ENCODE peak calls at places on chromosome 2, in six cellular contexts. One of them, this sample, is unnamed.

GRCh38 chr2:205077159-205077558 is 531.9 kb downstream of the PARD3B start:
- DNase-seq in mesenchymal stem cell: no peak
- DNase-seq in IMR-90: no peak
- DNase-seq in neuronal stem cell: no peak
- DNase-seq in mesendoderm: no peak
- DNase-seq in H1: no peak
- DNase-seq in this sample: no peak

GRCh38 chr2:180208841-180209240 is 201.7 kb upstream of the CWC22 start:
- DNase-seq in mesenchymal stem cell: no peak
- DNase-seq in IMR-90: peak; percentile 62
- DNase-seq in neuronal stem cell: no peak
- DNase-seq in mesendoderm: peak; percentile 37
- DNase-seq in H1: no peak
- DNase-seq in this sample: no peak

GRCh38 chr2:201890447-201890846 is 84.1 kb downstream of the CDK15 start:
- DNase-seq in mesenchymal stem cell: peak; percentile 50
- DNase-seq in IMR-90: peak; percentile 62
- DNase-seq in neuronal stem cell: no peak
- DNase-seq in mesendoderm: no peak
- DNase-seq in H1: no peak
- DNase-seq in this sample: no peak

GRCh38 chr2:31138037-31138962 is at the start of gene GALNT14:
- DNase-seq in mesenchymal stem cell: peak; percentile 54
- DNase-seq in IMR-90: peak; percentile 7
- DNase-seq in neuronal stem cell: peak; percentile 56
- DNase-seq in mesendoderm: peak; percentile 78
- DNase-seq in H1: peak; percentile 33
- DNase-seq in this sample: peak; percentile 34

GRCh38 chr2:230042195-230042594 is 26.5 kb downstream of the SLC16A14 start:
- DNase-seq in mesenchymal stem cell: no peak
- DNase-seq in IMR-90: no peak
- DNase-seq in neuronal stem cell: no peak
- DNase-seq in mesendoderm: no peak
- DNase-seq in H1: no peak
- DNase-seq in this sample: no peak

GRCh38 chr2:68909793-68910674 is 38.8 kb upstream of the BMP10 start:
- DNase-seq in mesenchymal stem cell: peak; percentile 64
- DNase-seq in IMR-90: peak; percentile 82
- DNase-seq in neuronal stem cell: peak; percentile 65
- DNase-seq in mesendoderm: peak; percentile 84
- DNase-seq in H1: no peak
- DNase-seq in this sample: peak; percentile 87

GRCh38 chr2:57180042-57180567 is 866.5 kb upstream of the VRK2 start:
- DNase-seq in mesenchymal stem cell: peak; percentile 34
- DNase-seq in IMR-90: peak; percentile 8
- DNase-seq in neuronal stem cell: no peak
- DNase-seq in mesendoderm: peak; percentile 21
- DNase-seq in H1: no peak
- DNase-seq in this sample: no peak

GRCh38 chr2:104473568-104473967 is 380.3 kb upstream of the POU3F3 start:
- DNase-seq in mesenchymal stem cell: no peak
- DNase-seq in IMR-90: no peak
- DNase-seq in neuronal stem cell: peak; percentile 31
- DNase-seq in mesendoderm: no peak
- DNase-seq in H1: no peak
- DNase-seq in this sample: no peak

GRCh38 chr2:79887747-79888374 is 375.0 kb downstream of the CTNNA2 start:
- DNase-seq in mesenchymal stem cell: peak; percentile 65
- DNase-seq in IMR-90: peak; percentile 71
- DNase-seq in neuronal stem cell: peak; percentile 62
- DNase-seq in mesendoderm: peak; percentile 69
- DNase-seq in H1: no peak
- DNase-seq in this sample: peak; percentile 73

GRCh38 chr2:1842945-1843344 is 98.6 kb upstream of the PXDN start:
- DNase-seq in mesenchymal stem cell: no peak
- DNase-seq in IMR-90: no peak
- DNase-seq in neuronal stem cell: no peak
- DNase-seq in mesendoderm: no peak
- DNase-seq in H1: no peak
- DNase-seq in this sample: no peak

GRCh38 chr2:121902171-121902591 is 146.7 kb downstream of the TSN start:
- DNase-seq in mesenchymal stem cell: no peak
- DNase-seq in IMR-90: peak; percentile 6
- DNase-seq in neuronal stem cell: no peak
- DNase-seq in mesendoderm: peak; percentile 62
- DNase-seq in H1: no peak
- DNase-seq in this sample: no peak

GRCh38 chr2:238106698-238107524 is 6.8 kb downstream of the ESPNL start:
- DNase-seq in mesenchymal stem cell: no peak
- DNase-seq in IMR-90: no peak
- DNase-seq in neuronal stem cell: no peak
- DNase-seq in mesendoderm: peak; percentile 40
- DNase-seq in H1: no peak
- DNase-seq in this sample: peak; percentile 29

DNA sequence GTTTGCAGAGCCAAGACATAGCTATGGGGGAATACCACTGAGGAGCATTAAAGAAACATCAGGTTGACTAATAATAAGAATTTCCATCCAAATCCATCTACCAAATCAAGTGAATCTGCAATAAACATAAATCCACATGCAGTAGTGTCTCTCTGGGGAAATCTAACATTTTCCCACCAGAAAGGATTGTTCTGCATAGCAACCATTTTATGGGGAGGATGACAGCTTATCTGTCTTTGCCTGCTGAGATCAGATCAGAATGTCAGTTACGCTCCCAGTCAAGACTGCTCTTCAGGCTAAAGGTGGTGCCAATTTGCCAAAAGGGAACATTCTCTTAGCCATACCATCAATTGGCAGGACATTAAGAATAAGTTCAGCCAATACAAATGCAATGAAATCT is 1098.9 kb upstream of the CHAC2 start:
- DNase-seq in mesenchymal stem cell: no peak
- DNase-seq in IMR-90: no peak
- DNase-seq in neuronal stem cell: no peak
- DNase-seq in mesendoderm: peak; percentile 17
- DNase-seq in H1: no peak
- DNase-seq in this sample: no peak
- H2BK120ac ChIP-seq in mesenchymal stem cell: no peak overlapping the region
- H2BK120ac ChIP-seq in IMR-90: no peak overlapping the region
- H2BK120ac ChIP-seq in neuronal stem cell: no peak overlapping the region
- H2BK120ac ChIP-seq in mesendoderm: no peak overlapping the region
- H2BK120ac ChIP-seq in H1: no peak overlapping the region
- H2BK120ac ChIP-seq in this sample: no peak overlapping the region

GRCh38 chr2:86172610-86173009 is 22.7 kb downstream of the IMMT start:
- DNase-seq in mesenchymal stem cell: no peak
- DNase-seq in IMR-90: no peak
- DNase-seq in neuronal stem cell: no peak
- DNase-seq in mesendoderm: peak; percentile 88
- DNase-seq in H1: no peak
- DNase-seq in this sample: no peak

GRCh38 chr2:86174445-86174844 is 20.8 kb downstream of the IMMT start:
- DNase-seq in mesenchymal stem cell: no peak
- DNase-seq in IMR-90: no peak
- DNase-seq in neuronal stem cell: no peak
- DNase-seq in mesendoderm: no peak
- DNase-seq in H1: no peak
- DNase-seq in this sample: no peak

GRCh38 chr2:86175866-86176265 is 19.4 kb downstream of the IMMT start:
- DNase-seq in mesenchymal stem cell: no peak
- DNase-seq in IMR-90: no peak
- DNase-seq in neuronal stem cell: no peak
- DNase-seq in mesendoderm: no peak
- DNase-seq in H1: no peak
- DNase-seq in this sample: no peak

GRCh38 chr2:86176583-86176982 is 18.7 kb downstream of the IMMT start:
- DNase-seq in mesenchymal stem cell: no peak
- DNase-seq in IMR-90: peak; percentile 26
- DNase-seq in neuronal stem cell: no peak
- DNase-seq in mesendoderm: no peak
- DNase-seq in H1: no peak
- DNase-seq in this sample: no peak
- H3K36me3 ChIP-seq in mesenchymal stem cell: peaks cover 21% of the 10 kb centered on the region
- H3K36me3 ChIP-seq in IMR-90: peaks cover 26% of the 10 kb centered on the region
- H3K36me3 ChIP-seq in neuronal stem cell: peaks cover 92% of the 10 kb centered on the region
- H3K36me3 ChIP-seq in mesendoderm: no peaks in the 10 kb centered on the region
- H3K36me3 ChIP-seq in H1: peaks cover 14% of the 10 kb centered on the region
- H3K36me3 ChIP-seq in this sample: peaks cover 8% of the 10 kb centered on the region

DNA sequence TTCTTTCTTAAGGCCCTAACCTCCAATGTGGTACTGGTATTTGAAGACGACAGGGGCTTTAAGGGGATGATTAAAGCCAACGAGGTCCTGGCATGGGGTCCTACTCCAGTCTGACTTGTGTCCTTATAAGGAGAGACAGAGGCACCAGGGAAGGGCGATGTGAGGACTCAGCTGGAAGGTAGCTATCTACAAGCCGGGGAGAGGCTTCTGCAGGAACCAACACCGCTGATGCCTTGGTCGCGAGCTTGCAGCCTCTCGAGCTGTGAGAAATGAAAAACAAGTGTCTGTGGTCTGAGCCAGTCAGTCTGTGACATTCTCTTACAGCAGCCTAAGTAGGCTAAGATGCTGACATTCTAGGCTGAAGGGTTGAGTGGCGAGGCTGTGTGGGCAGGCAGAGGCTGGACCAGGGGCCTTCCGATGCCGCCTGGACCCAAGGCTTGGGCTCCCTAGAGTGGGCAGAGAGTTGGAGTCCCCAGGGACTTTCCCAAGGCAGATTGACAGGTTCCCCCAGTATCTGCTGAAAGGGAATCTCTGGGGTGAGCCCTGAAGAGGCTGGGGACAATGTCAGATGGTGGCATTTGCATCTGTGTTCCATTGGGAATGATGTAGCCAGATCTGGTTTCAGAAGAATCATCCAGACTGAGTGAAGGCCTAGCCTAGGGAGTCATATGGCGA is 322.9 kb upstream of the HS6ST1 start:
- DNase-seq in mesenchymal stem cell: no peak
- DNase-seq in IMR-90: no peak
- DNase-seq in neuronal stem cell: no peak
- DNase-seq in mesendoderm: no peak
- DNase-seq in H1: no peak
- DNase-seq in this sample: no peak
- H2BK120ac ChIP-seq in mesenchymal stem cell: no peak overlapping the region
- H2BK120ac ChIP-seq in IMR-90: no peak overlapping the region
- H2BK120ac ChIP-seq in neuronal stem cell: no peak overlapping the region
- H2BK120ac ChIP-seq in mesendoderm: no peak overlapping the region
- H2BK120ac ChIP-seq in H1: peak overlapping the region; percentile 35
- H2BK120ac ChIP-seq in this sample: no peak overlapping the region

GRCh38 chr2:134362751-134363150 is 108.9 kb downstream of the MGAT5 start:
- DNase-seq in mesenchymal stem cell: no peak
- DNase-seq in IMR-90: no peak
- DNase-seq in neuronal stem cell: no peak
- DNase-seq in mesendoderm: no peak
- DNase-seq in H1: no peak
- DNase-seq in this sample: no peak
- H3K36me3 ChIP-seq in mesenchymal stem cell: no peaks in the 10 kb centered on the region
- H3K36me3 ChIP-seq in IMR-90: peaks cover 37% of the 10 kb centered on the region
- H3K36me3 ChIP-seq in neuronal stem cell: peaks cover 29% of the 10 kb centered on the region
- H3K36me3 ChIP-seq in mesendoderm: no peaks in the 10 kb centered on the region
- H3K36me3 ChIP-seq in H1: no peaks in the 10 kb centered on the region
- H3K36me3 ChIP-seq in this sample: no peaks in the 10 kb centered on the region

GRCh38 chr2:169694113-169694893 is at the start of the genes CFAP210 and PHOSPHO2:
- DNase-seq in mesenchymal stem cell: peak; percentile 98
- DNase-seq in IMR-90: peak; percentile 95
- DNase-seq in neuronal stem cell: peak; percentile 92
- DNase-seq in mesendoderm: peak; percentile 98
- DNase-seq in H1: peak; percentile 70
- DNase-seq in this sample: peak; percentile 100
- H2BK120ac ChIP-seq in mesenchymal stem cell: peak within 1 kb of the TSS; percentile 85
- H2BK120ac ChIP-seq in IMR-90: no peak within 1 kb of the TSS
- H2BK120ac ChIP-seq in neuronal stem cell: no peak within 1 kb of the TSS
- H2BK120ac ChIP-seq in mesendoderm: no peak within 1 kb of the TSS
- H2BK120ac ChIP-seq in H1: no peak within 1 kb of the TSS
- H2BK120ac ChIP-seq in this sample: peak within 1 kb of the TSS; percentile 94

DNA sequence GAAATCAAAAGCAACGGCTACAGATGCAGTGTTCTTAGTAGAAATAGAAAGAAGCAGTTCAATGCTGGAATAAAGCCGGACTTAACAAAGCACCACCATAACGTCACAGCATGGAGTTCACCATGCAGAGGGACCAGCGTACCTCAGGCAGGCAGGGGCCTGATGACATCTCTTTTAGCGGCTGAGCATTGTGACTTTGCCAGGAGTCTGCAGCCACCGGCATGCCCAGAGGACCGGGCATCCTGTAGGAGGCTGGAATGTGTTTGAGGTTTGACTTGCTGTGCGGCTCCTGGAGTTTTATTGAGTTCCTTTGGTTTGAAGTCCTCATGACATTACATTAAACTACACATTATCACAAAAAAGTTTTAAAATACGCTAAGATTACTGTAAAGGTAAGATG is 139.8 kb downstream of the UXS1 start:
- DNase-seq in mesenchymal stem cell: no peak
- DNase-seq in IMR-90: no peak
- DNase-seq in neuronal stem cell: no peak
- DNase-seq in mesendoderm: no peak
- DNase-seq in H1: no peak
- DNase-seq in this sample: no peak
- H3K36me3 ChIP-seq in mesenchymal stem cell: no peaks in the 10 kb centered on the region
- H3K36me3 ChIP-seq in IMR-90: no peaks in the 10 kb centered on the region
- H3K36me3 ChIP-seq in neuronal stem cell: no peaks in the 10 kb centered on the region
- H3K36me3 ChIP-seq in mesendoderm: no peaks in the 10 kb centered on the region
- H3K36me3 ChIP-seq in H1: no peaks in the 10 kb centered on the region
- H3K36me3 ChIP-seq in this sample: no peaks in the 10 kb centered on the region

GRCh38 chr2:55230551-55230950 is 1.5 kb downstream of the CLHC1 start:
- DNase-seq in mesenchymal stem cell: no peak
- DNase-seq in IMR-90: no peak
- DNase-seq in neuronal stem cell: no peak
- DNase-seq in mesendoderm: no peak
- DNase-seq in H1: no peak
- DNase-seq in this sample: no peak

GRCh38 chr2:55233658-55233940 is 1.1 kb downstream of the RPS27A start:
- DNase-seq in mesenchymal stem cell: no peak
- DNase-seq in IMR-90: no peak
- DNase-seq in neuronal stem cell: no peak
- DNase-seq in mesendoderm: no peak
- DNase-seq in H1: no peak
- DNase-seq in this sample: no peak

GRCh38 chr2:55231546-55232083 is 478 bp downstream of the CLHC1 start:
- DNase-seq in mesenchymal stem cell: no peak
- DNase-seq in IMR-90: peak; percentile 10
- DNase-seq in neuronal stem cell: no peak
- DNase-seq in mesendoderm: no peak
- DNase-seq in H1: no peak
- DNase-seq in this sample: no peak

GRCh38 chr2:55232863-55233657 is 572 bp downstream of the RPS27A start:
- DNase-seq in mesenchymal stem cell: peak; percentile 46
- DNase-seq in IMR-90: peak; percentile 21
- DNase-seq in neuronal stem cell: no peak
- DNase-seq in mesendoderm: peak; percentile 30
- DNase-seq in H1: no peak
- DNase-seq in this sample: peak; percentile 35

GRCh38 chr2:55232084-55232862 is at the start of the genes CLHC1 and RPS27A:
- DNase-seq in mesenchymal stem cell: peak; percentile 98
- DNase-seq in IMR-90: peak; percentile 97
- DNase-seq in neuronal stem cell: peak; percentile 92
- DNase-seq in mesendoderm: peak; percentile 100
- DNase-seq in H1: peak; percentile 78
- DNase-seq in this sample: peak; percentile 83
- H2BK120ac ChIP-seq in mesenchymal stem cell: peak within 1 kb of the TSS; percentile 73
- H2BK120ac ChIP-seq in IMR-90: peak within 1 kb of the TSS; percentile 99
- H2BK120ac ChIP-seq in neuronal stem cell: no peak within 1 kb of the TSS
- H2BK120ac ChIP-seq in mesendoderm: no peak within 1 kb of the TSS
- H2BK120ac ChIP-seq in H1: peak within 1 kb of the TSS; percentile 4
- H2BK120ac ChIP-seq in this sample: peak within 1 kb of the TSS; percentile 59

GRCh38 chr2:216450346-216450745 is 38.1 kb downstream of the SMARCAL1 start:
- DNase-seq in mesenchymal stem cell: no peak
- DNase-seq in IMR-90: no peak
- DNase-seq in neuronal stem cell: no peak
- DNase-seq in mesendoderm: no peak
- DNase-seq in H1: no peak
- DNase-seq in this sample: no peak
- H3K36me3 ChIP-seq in mesenchymal stem cell: peaks cover 35% of the 10 kb centered on the region
- H3K36me3 ChIP-seq in IMR-90: peaks cover 49% of the 10 kb centered on the region
- H3K36me3 ChIP-seq in neuronal stem cell: peaks cover 96% of the 10 kb centered on the region
- H3K36me3 ChIP-seq in mesendoderm: peaks cover 16% of the 10 kb centered on the region
- H3K36me3 ChIP-seq in H1: peaks cover 9% of the 10 kb centered on the region
- H3K36me3 ChIP-seq in this sample: peaks cover 36% of the 10 kb centered on the region

This sample was measured in trophoblast cell.